ENCODE peak calls at places on chromosome 14, in seven cellular contexts. G is naive thymus-derived CD4-positive, alpha-beta T cell; T is psoas muscle; B is SHP77; H is fibroblast of villous mesenchyme; C is fibroblast of lung; M is left cardiac atrium. D is an unnamed sample.

GRCh38 chr14:85596562-85596961 is 66.6 kb downstream of the FLRT2 start:
- DNase-seq in H (no peak), G (no peak), T (no peak), M (no peak), B (peak; percentile 32), C (no peak), D (no peak)

GRCh38 chr14:34214961-34215360 is 247.1 kb downstream of the SPTSSA start:
- DNase-seq in M (no peak), C (peak; percentile 59), H (no peak), T (no peak), B (no peak), G (no peak), D (no peak)

GRCh38 chr14:105473033-105473676 is 1.5 kb upstream of the CRIP2 start:
- DNase-seq in T (no peak), G (no peak), H (no peak), B (no peak), C (no peak), M (peak; percentile 58), D (no peak)

GRCh38 chr14:58299665-58300202 is 1.4 kb downstream of the ARID4A start:
- DNase-seq in B (no peak), G (no peak), T (no peak), M (no peak), C (no peak), H (peak; percentile 13), D (no peak)

GRCh38 chr14:101328412-101329149 is 232.7 kb upstream of the DIO3 start:
- DNase-seq in M (no peak), G (no peak), C (no peak), B (no peak), H (no peak), T (no peak), D (no peak)

GRCh38 chr14:95255487-95255886 is 64.2 kb downstream of the CLMN start:
- DNase-seq in G (no peak), H (no peak), B (no peak), C (peak; percentile 79), T (peak; percentile 37), M (no peak), D (no peak)

GRCh38 chr14:22829661-22830328 is at the start of gene MRPL52:
- DNase-seq in M (peak; percentile 92), T (peak; percentile 88), G (peak; percentile 81), B (peak; percentile 92), H (peak; percentile 88), C (peak; percentile 84), D (peak; percentile 94)

GRCh38 chr14:71266994-71267636 is 359.9 kb downstream of the PCNX1 start:
- DNase-seq in H (peak; percentile 60), B (no peak), M (no peak), C (peak; percentile 82), G (no peak), T (no peak), D (no peak)

GRCh38 chr14:80607430-80608200 is 333.9 kb downstream of the CEP128 start:
- DNase-seq in C (peak; percentile 22), G (no peak), T (no peak), H (peak; percentile 68), M (no peak), B (no peak), D (no peak)

GRCh38 chr14:50770586-50770985 is 60.4 kb downstream of the NIN start:
- DNase-seq in C (no peak), M (no peak), G (no peak), T (no peak), H (no peak), B (no peak), D (no peak)

GRCh38 chr14:69657961-69658360 is 46.6 kb downstream of the SUSD6 start:
- DNase-seq in B (no peak), G (no peak), C (peak; percentile 78), H (peak; percentile 30), M (no peak), T (no peak), D (no peak)

GRCh38 chr14:92729632-92730358 is 18.6 kb downstream of the LGMN start:
- DNase-seq in G (no peak), B (no peak), T (no peak), C (peak; percentile 96), H (peak; percentile 97), M (no peak), D (no peak)